ENCODE peak calls at places on chromosomes 12 and 14, in eight cellular contexts. U, S, B, P, O, I, F and H are unnamed samples.

GRCh38 chr12:11688379-11688778 is 38.9 kb downstream of the ETV6 start:
- DNase-seq in U (no peak), S (no peak), B (no peak), P (no peak), O (no peak), I (no peak), F (no peak), H (no peak)

GRCh38 chr12:131363416-131363815 is 347.5 kb upstream of the SFSWAP start:
- DNase-seq in U (no peak), S (no peak), B (no peak), P (no peak), O (no peak), I (no peak), F (no peak), H (no peak)

GRCh38 chr14:62189698-62190097 is 427.5 kb downstream of the SNAPC1 start:
- DNase-seq in U (no peak), S (peak; percentile 28), B (no peak), P (no peak), O (peak; percentile 43), I (no peak), F (no peak), H (no peak)

GRCh38 chr14:75452900-75453816 is 25.3 kb downstream of the JDP2 start:
- DNase-seq in U (no peak), S (peak; percentile 72), B (no peak), P (peak; percentile 74), O (peak; percentile 80), I (no peak), F (peak; percentile 95), H (no peak)

GRCh38 chr12:128534906-128535305 is 267.9 kb downstream of the TMEM132C start:
- DNase-seq in U (peak; percentile 64), S (no peak), B (no peak), P (no peak), O (no peak), I (no peak), F (no peak), H (no peak)

GRCh38 chr14:76920572-76921175 is 94.5 kb downstream of the LRRC74A start:
- DNase-seq in U (peak; percentile 32), S (no peak), B (no peak), P (no peak), O (no peak), I (no peak), F (no peak), H (no peak)

GRCh38 chr14:23327947-23328744 is 6.9 kb downstream of the PABPN1 start:
- DNase-seq in U (peak; percentile 84), S (peak; percentile 19), B (peak; percentile 82), P (no peak), O (peak; percentile 69), I (peak; percentile 61), F (no peak), H (peak; percentile 77)

GRCh38 chr12:83796527-83796926 is 1109.8 kb downstream of the TMTC2 start:
- DNase-seq in U (no peak), S (no peak), B (no peak), P (no peak), O (no peak), I (no peak), F (no peak), H (no peak)

GRCh38 chr12:76784600-76785051 is 20.7 kb downstream of the ZDHHC17 start:
- DNase-seq in U (no peak), S (peak; percentile 35), B (no peak), P (no peak), O (no peak), I (no peak), F (no peak), H (no peak)

GRCh38 chr12:100473716-100474150 is at the start of gene NR1H4:
- DNase-seq in U (no peak), S (no peak), B (peak; percentile 38), P (no peak), O (peak; percentile 88), I (no peak), F (no peak), H (no peak)

GRCh38 chr12:47318963-47319362 is 239.2 kb upstream of the AMIGO2 start:
- DNase-seq in U (no peak), S (no peak), B (no peak), P (no peak), O (no peak), I (no peak), F (no peak), H (no peak)

GRCh38 chr12:91774471-91774921 is 371.1 kb downstream of the BTG1 start:
- DNase-seq in U (no peak), S (peak; percentile 17), B (no peak), P (no peak), O (peak; percentile 55), I (no peak), F (no peak), H (no peak)

GRCh38 chr14:69879175-69880047 is at the start of gene SMOC1:
- DNase-seq in U (no peak), S (no peak), B (no peak), P (peak; percentile 60), O (peak; percentile 64), I (peak; percentile 37), F (peak; percentile 81), H (no peak)

GRCh38 chr14:91867316-91867988 is at the start of gene TC2N:
- DNase-seq in U (no peak), S (no peak), B (no peak), P (no peak), O (no peak), I (peak; percentile 43), F (peak; percentile 49), H (peak; percentile 69)

GRCh38 chr12:104190151-104190550 is 25.4 kb upstream of the TXNRD1 start:
- DNase-seq in U (no peak), S (no peak), B (no peak), P (no peak), O (no peak), I (no peak), F (no peak), H (no peak)

GRCh38 chr12:108967869-108968540 is 52.9 kb downstream of the SVOP start:
- DNase-seq in U (peak; percentile 42), S (no peak), B (peak; percentile 42), P (no peak), O (no peak), I (no peak), F (no peak), H (no peak)

GRCh38 chr12:131734336-131735152 is 23.7 kb downstream of the SFSWAP start:
- DNase-seq in U (no peak), S (no peak), B (no peak), P (no peak), O (no peak), I (no peak), F (no peak), H (no peak)

GRCh38 chr14:21039059-21039422 is 3.1 kb upstream of the RNASE7 start:
- DNase-seq in U (no peak), S (no peak), B (no peak), P (peak; percentile 90), O (peak; percentile 87), I (no peak), F (peak; percentile 87), H (no peak)

GRCh38 chr12:63915105-63915830 is 70.8 kb downstream of the SRGAP1 start:
- DNase-seq in U (no peak), S (peak; percentile 43), B (peak; percentile 46), P (no peak), O (peak; percentile 17), I (no peak), F (no peak), H (no peak)

GRCh38 chr14:23071244-23071974 is 14.1 kb upstream of the CDH24 start:
- DNase-seq in U (peak; percentile 89), S (no peak), B (peak; percentile 68), P (peak; percentile 89), O (peak; percentile 93), I (peak; percentile 74), F (peak; percentile 94), H (peak; percentile 85)

GRCh38 chr12:109910969-109911348 is 10.9 kb downstream of the TCHP start:
- DNase-seq in U (peak; percentile 48), S (no peak), B (peak; percentile 24), P (no peak), O (no peak), I (peak; percentile 25), F (no peak), H (no peak)

GRCh38 chr12:79108962-79109361 is 244.4 kb downstream of the SYT1 start:
- DNase-seq in U (no peak), S (no peak), B (no peak), P (no peak), O (no peak), I (no peak), F (no peak), H (no peak)